ENCODE peak calls at places on chromosome 1, in six cellular contexts. F is memory B cell, B is lower leg skin, U is HCEC 1CT, V is neuronal stem cell, I is EL. K is an unnamed sample.

GRCh38 chr1:100065969-100066227 is 66.8 kb downstream of the SASS6 start:
- DNase-seq in F (no peak), B (no peak), U (no peak), V (no peak), I (no peak), K (no peak)

GRCh38 chr1:152770411-152770810 is 4.5 kb upstream of the LCE1F start:
- DNase-seq in F (no peak), B (no peak), U (peak; percentile 56), V (no peak), I (no peak), K (no peak)

GRCh38 chr1:62437273-62437945 is 560 bp downstream of the USP1 start:
- DNase-seq in F (no peak), B (no peak), U (no peak), V (peak; percentile 18), I (no peak), K (no peak)

GRCh38 chr1:10901894-10902805 is 105.7 kb upstream of the CASZ1 start:
- DNase-seq in F (no peak), B (no peak), U (no peak), V (no peak), I (no peak), K (no peak)

GRCh38 chr1:156860113-156860638 is 489 bp upstream of the NTRK1 start:
- DNase-seq in F (peak; percentile 61), B (no peak), U (peak; percentile 39), V (no peak), I (peak; percentile 53), K (no peak)

GRCh38 chr1:205493241-205494085 is 11.0 kb upstream of the CDK18 start:
- DNase-seq in F (no peak), B (no peak), U (peak; percentile 55), V (no peak), I (peak; percentile 81), K (no peak)

GRCh38 chr1:19974822-19975416 is 4.5 kb downstream of the PLA2G2A start:
- DNase-seq in F (no peak), B (no peak), U (peak; percentile 75), V (peak; percentile 29), I (peak; percentile 61), K (peak; percentile 75)

GRCh38 chr1:150259217-150259616 is 1.6 kb downstream of the CA14 start:
- DNase-seq in F (no peak), B (no peak), U (no peak), V (no peak), I (no peak), K (no peak)

GRCh38 chr1:62841587-62842169 is 57.7 kb downstream of the ATG4C start:
- DNase-seq in F (peak; percentile 16), B (no peak), U (peak; percentile 58), V (peak; percentile 66), I (peak; percentile 59), K (no peak)

GRCh38 chr1:100387644-100388350 is 35.5 kb downstream of the CDC14A start:
- DNase-seq in F (no peak), B (no peak), U (peak; percentile 9), V (no peak), I (peak; percentile 18), K (no peak)

GRCh38 chr1:230728710-230729392 is 14.9 kb upstream of the AGT start:
- DNase-seq in F (no peak), B (no peak), U (no peak), V (no peak), I (no peak), K (no peak)

GRCh38 chr1:227227761-227228160 is 90.5 kb downstream of the CDC42BPA start:
- DNase-seq in F (no peak), B (no peak), U (peak; percentile 24), V (no peak), I (no peak), K (no peak)

GRCh38 chr1:9186082-9186859 is 48.3 kb upstream of the H6PD start:
- DNase-seq in F (no peak), B (no peak), U (no peak), V (no peak), I (no peak), K (no peak)

GRCh38 chr1:246794261-246795093 is 70.3 kb downstream of the SCCPDH start:
- DNase-seq in F (no peak), B (no peak), U (no peak), V (no peak), I (peak; percentile 69), K (peak; percentile 28)

GRCh38 chr1:20730690-20731056 is 1.8 kb downstream of the SH2D5 start:
- DNase-seq in F (no peak), B (peak; percentile 84), U (no peak), V (no peak), I (no peak), K (no peak)

GRCh38 chr1:155892801-155893200 is 18.3 kb downstream of the RIT1 start:
- DNase-seq in F (no peak), B (no peak), U (peak; percentile 85), V (no peak), I (peak; percentile 82), K (no peak)

GRCh38 chr1:175714350-175714749 is 29.0 kb downstream of the TNR start:
- DNase-seq in F (no peak), B (no peak), U (no peak), V (no peak), I (no peak), K (no peak)